ENCODE peak calls at places on chromosome 1, in eight cellular contexts. One of them, this sample, is unnamed.

GRCh38 chr1:9143250-9143649 is 14.3 kb upstream of the GPR157 start:
- DNase-seq in epithelial cell of esophagus: peak; percentile 43
- DNase-seq in hippocampal formation: no peak
- DNase-seq in G401: no peak
- DNase-seq in activated naive CD8-positive, alpha-beta T cell treated with anti-CD3 and anti-CD28 coated beads, Interleukin-2, amount 10 ng/mL, durations not matched to agents 7 days and 5 days: no peak
- DNase-seq in non-pigmented ciliary epithelial cell: no peak
- DNase-seq in astrocyte of the spinal cord: peak; percentile 43
- DNase-seq in mesothelial cell of epicardium: no peak
- DNase-seq in this sample: no peak

GRCh38 chr1:40532844-40533424 is 1.5 kb downstream of the ZNF684 start:
- DNase-seq in non-pigmented ciliary epithelial cell: no peak
- DNase-seq in G401: peak; percentile 76
- DNase-seq in astrocyte of the spinal cord: peak; percentile 49
- DNase-seq in mesothelial cell of epicardium: no peak
- DNase-seq in epithelial cell of esophagus: peak; percentile 70
- DNase-seq in activated naive CD8-positive, alpha-beta T cell treated with anti-CD3 and anti-CD28 coated beads, Interleukin-2, amount 10 ng/mL, durations not matched to agents 7 days and 5 days: no peak
- DNase-seq in hippocampal formation: peak; percentile 2
- DNase-seq in this sample: no peak

GRCh38 chr1:108695515-108695914 is 3.4 kb downstream of the PRPF38B start:
- DNase-seq in activated naive CD8-positive, alpha-beta T cell treated with anti-CD3 and anti-CD28 coated beads, Interleukin-2, amount 10 ng/mL, durations not matched to agents 7 days and 5 days: no peak
- DNase-seq in G401: no peak
- DNase-seq in epithelial cell of esophagus: no peak
- DNase-seq in non-pigmented ciliary epithelial cell: no peak
- DNase-seq in hippocampal formation: no peak
- DNase-seq in astrocyte of the spinal cord: no peak
- DNase-seq in mesothelial cell of epicardium: no peak
- DNase-seq in this sample: no peak

GRCh38 chr1:114779722-114780121 is 763 bp downstream of the SIKE1 start:
- DNase-seq in non-pigmented ciliary epithelial cell: no peak
- DNase-seq in G401: no peak
- DNase-seq in hippocampal formation: no peak
- DNase-seq in epithelial cell of esophagus: no peak
- DNase-seq in mesothelial cell of epicardium: no peak
- DNase-seq in activated naive CD8-positive, alpha-beta T cell treated with anti-CD3 and anti-CD28 coated beads, Interleukin-2, amount 10 ng/mL, durations not matched to agents 7 days and 5 days: no peak
- DNase-seq in astrocyte of the spinal cord: no peak
- DNase-seq in this sample: no peak

GRCh38 chr1:23995431-23995837 is 15.3 kb upstream of the SRSF10 start:
- DNase-seq in non-pigmented ciliary epithelial cell: no peak
- DNase-seq in G401: no peak
- DNase-seq in mesothelial cell of epicardium: no peak
- DNase-seq in astrocyte of the spinal cord: no peak
- DNase-seq in activated naive CD8-positive, alpha-beta T cell treated with anti-CD3 and anti-CD28 coated beads, Interleukin-2, amount 10 ng/mL, durations not matched to agents 7 days and 5 days: no peak
- DNase-seq in hippocampal formation: no peak
- DNase-seq in epithelial cell of esophagus: no peak
- DNase-seq in this sample: no peak

GRCh38 chr1:246454655-246455054 is 52.4 kb downstream of the SMYD3 start:
- DNase-seq in non-pigmented ciliary epithelial cell: no peak
- DNase-seq in epithelial cell of esophagus: no peak
- DNase-seq in astrocyte of the spinal cord: no peak
- DNase-seq in activated naive CD8-positive, alpha-beta T cell treated with anti-CD3 and anti-CD28 coated beads, Interleukin-2, amount 10 ng/mL, durations not matched to agents 7 days and 5 days: no peak
- DNase-seq in mesothelial cell of epicardium: no peak
- DNase-seq in G401: peak; percentile 51
- DNase-seq in hippocampal formation: no peak
- DNase-seq in this sample: no peak

GRCh38 chr1:246608616-246609376 is 42.5 kb downstream of the CNST start:
- DNase-seq in epithelial cell of esophagus: peak; percentile 92
- DNase-seq in non-pigmented ciliary epithelial cell: peak; percentile 74
- DNase-seq in astrocyte of the spinal cord: peak; percentile 89
- DNase-seq in hippocampal formation: no peak
- DNase-seq in activated naive CD8-positive, alpha-beta T cell treated with anti-CD3 and anti-CD28 coated beads, Interleukin-2, amount 10 ng/mL, durations not matched to agents 7 days and 5 days: no peak
- DNase-seq in mesothelial cell of epicardium: no peak
- DNase-seq in G401: peak; percentile 59
- DNase-seq in this sample: no peak

GRCh38 chr1:78790174-78790573 is 140.5 kb downstream of the IFI44 start:
- DNase-seq in astrocyte of the spinal cord: no peak
- DNase-seq in mesothelial cell of epicardium: no peak
- DNase-seq in non-pigmented ciliary epithelial cell: no peak
- DNase-seq in hippocampal formation: no peak
- DNase-seq in activated naive CD8-positive, alpha-beta T cell treated with anti-CD3 and anti-CD28 coated beads, Interleukin-2, amount 10 ng/mL, durations not matched to agents 7 days and 5 days: no peak
- DNase-seq in G401: no peak
- DNase-seq in epithelial cell of esophagus: no peak
- DNase-seq in this sample: no peak

This sample was measured in type B pancreatic cell.